ENCODE peak calls at places on chromosomes 12 and 14, in nine cellular contexts. C, K, V, I, Q, L, P, S and H are unnamed samples.

GRCh38 chr14:64944861-64945260 is 2.3 kb upstream of the GPX2 start:
- DNase-seq in C (no peak), K (no peak), V (no peak), I (no peak), Q (no peak), L (no peak), P (no peak), S (no peak), H (no peak)

GRCh38 chr14:63543000-63543825 is at the start of gene PPP2R5E:
- DNase-seq in C (peak; percentile 99), K (peak; percentile 99), V (peak; percentile 98), I (peak; percentile 98), Q (peak; percentile 99), L (peak; percentile 94), P (peak; percentile 98), S (peak; percentile 93), H (peak; percentile 98)

GRCh38 chr12:105523164-105524057 is 192.9 kb downstream of the C12orf75 start:
- DNase-seq in C (peak; percentile 63), K (peak; percentile 93), V (no peak), I (no peak), Q (no peak), L (peak; percentile 77), P (peak; percentile 73), S (no peak), H (no peak)

GRCh38 chr14:87975636-87976035 is 17.3 kb downstream of the GALC start:
- DNase-seq in C (no peak), K (no peak), V (no peak), I (no peak), Q (no peak), L (no peak), P (no peak), S (no peak), H (no peak)

GRCh38 chr14:69473271-69473670 is 11.3 kb upstream of the PLEKHD1 start:
- DNase-seq in C (no peak), K (no peak), V (no peak), I (no peak), Q (no peak), L (no peak), P (no peak), S (no peak), H (no peak)

GRCh38 chr12:18084080-18084479 is 5.9 kb downstream of the RERGL start:
- DNase-seq in C (no peak), K (no peak), V (no peak), I (no peak), Q (no peak), L (no peak), P (no peak), S (no peak), H (no peak)

GRCh38 chr14:105069887-105070759 is 4.9 kb upstream of the GPR132 start:
- DNase-seq in C (no peak), K (peak; percentile 53), V (no peak), I (no peak), Q (peak; percentile 96), L (no peak), P (no peak), S (peak; percentile 93), H (peak; percentile 84)

GRCh38 chr12:3185260-3185870 is 108.2 kb downstream of the TSPAN9 start:
- DNase-seq in C (no peak), K (no peak), V (no peak), I (no peak), Q (no peak), L (no peak), P (no peak), S (no peak), H (no peak)

GRCh38 chr12:5166976-5167375 is 123.3 kb downstream of the KCNA5 start:
- DNase-seq in C (no peak), K (peak; percentile 94), V (no peak), I (no peak), Q (no peak), L (peak; percentile 93), P (no peak), S (no peak), H (no peak)

GRCh38 chr12:27332407-27333310 is at the start of gene BMAL2:
- DNase-seq in C (peak; percentile 85), K (peak; percentile 57), V (no peak), I (peak; percentile 54), Q (peak; percentile 79), L (no peak), P (peak; percentile 16), S (peak; percentile 22), H (no peak)

GRCh38 chr14:31228533-31228932 is 20.9 kb upstream of the HECTD1 start:
- DNase-seq in C (no peak), K (peak; percentile 60), V (no peak), I (no peak), Q (no peak), L (no peak), P (no peak), S (peak; percentile 74), H (no peak)

DNA sequence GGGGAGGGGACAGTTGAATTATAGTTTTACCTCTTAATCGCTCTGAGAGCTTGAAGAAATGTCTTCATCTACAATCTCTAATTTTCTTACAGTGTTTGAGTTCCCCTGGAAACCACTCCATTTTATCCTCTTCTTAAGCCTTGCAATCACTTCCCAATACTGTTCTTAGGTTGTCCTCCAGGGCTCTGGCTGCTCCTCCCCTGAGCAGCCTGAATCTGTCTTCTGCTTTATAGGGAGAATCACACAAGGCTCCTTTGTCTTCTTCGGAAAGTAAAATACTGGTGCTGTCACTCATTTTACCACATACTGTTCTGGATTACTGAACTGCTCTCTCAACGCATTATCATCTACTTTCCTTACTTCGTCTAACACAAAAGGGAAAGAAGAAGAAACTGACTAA is 133.8 kb downstream of the MDGA2 start:
- DNase-seq in C (peak; percentile 45), K (peak; percentile 2), V (no peak), I (no peak), Q (no peak), L (no peak), P (no peak), S (no peak), H (no peak)
- TF ChIP-seq CTCF in C (peak; percentile 9), K (no peak), V (no peak), I (no peak), Q (no peak), L (no peak), P (no peak), S (no peak), H (no peak)

GRCh38 chr14:99215277-99215676 is 56.7 kb downstream of the BCL11B start:
- DNase-seq in C (no peak), K (peak; percentile 21), V (no peak), I (no peak), Q (no peak), L (peak; percentile 10), P (no peak), S (no peak), H (no peak)
- H3K4me3 ChIP-seq in C (no peak overlapping the region), K (no peak overlapping the region), V (no peak overlapping the region), I (no peak overlapping the region), Q (no peak overlapping the region), L (no peak overlapping the region), P (no peak overlapping the region), S (no peak overlapping the region), H (no peak overlapping the region)

DNA sequence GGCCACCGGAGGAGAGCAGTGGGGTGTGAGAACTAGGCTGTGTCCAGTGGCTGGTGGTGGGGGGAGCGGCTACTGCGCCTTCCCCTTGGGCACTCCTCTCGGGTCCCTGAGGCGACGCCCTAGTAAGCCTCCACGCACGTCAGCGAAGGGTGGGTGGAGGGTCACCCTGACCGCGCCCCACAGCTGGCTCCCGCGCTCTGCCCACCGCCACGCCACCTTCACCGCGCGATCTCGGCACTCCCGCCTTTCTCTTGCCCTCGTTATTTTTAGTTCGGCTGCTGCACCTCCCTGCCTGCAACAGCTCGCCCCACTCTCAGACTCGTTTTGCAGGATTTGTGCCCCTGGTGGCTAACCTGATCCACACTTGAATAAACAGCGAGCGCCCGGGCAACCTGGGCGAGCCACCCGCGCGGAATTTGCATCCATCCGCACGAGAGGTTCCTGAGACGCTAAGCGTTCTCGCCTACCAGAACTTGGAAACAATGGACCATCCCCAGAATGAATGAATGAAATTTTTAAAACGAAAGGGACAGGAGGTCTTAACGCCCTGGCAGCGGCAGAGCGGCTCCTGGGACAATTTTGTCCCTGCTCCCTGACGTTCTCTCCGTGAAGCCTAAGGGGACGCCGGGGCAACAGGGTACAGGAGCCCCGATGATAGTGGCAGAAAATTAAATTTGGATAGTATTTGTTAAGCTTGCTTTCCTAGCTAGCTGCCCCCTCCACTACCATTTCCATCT is 7.0 kb upstream of the BMP4 start:
- DNase-seq in C (peak; percentile 70), K (peak; percentile 50), V (no peak), I (peak; percentile 70), Q (no peak), L (no peak), P (no peak), S (no peak), H (no peak)
- TF ChIP-seq CTCF in C (peak; percentile 55), K (peak; percentile 47), V (peak; percentile 43), I (peak; percentile 39), Q (no peak), L (peak; percentile 55), P (peak; percentile 25), S (no peak), H (peak; percentile 7)

GRCh38 chr12:123129651-123130050 is 21.2 kb downstream of the PITPNM2 start:
- DNase-seq in C (no peak), K (no peak), V (no peak), I (no peak), Q (no peak), L (no peak), P (no peak), S (no peak), H (no peak)

GRCh38 chr12:123131291-123131831 is 19.5 kb downstream of the PITPNM2 start:
- DNase-seq in C (no peak), K (no peak), V (no peak), I (no peak), Q (no peak), L (no peak), P (no peak), S (no peak), H (no peak)

GRCh38 chr12:123121670-123122069 is 29.2 kb downstream of the PITPNM2 start:
- DNase-seq in C (no peak), K (no peak), V (no peak), I (no peak), Q (no peak), L (no peak), P (no peak), S (no peak), H (no peak)

GRCh38 chr12:123122649-123123048 is 28.2 kb downstream of the PITPNM2 start:
- DNase-seq in C (no peak), K (no peak), V (no peak), I (no peak), Q (no peak), L (no peak), P (no peak), S (no peak), H (no peak)

GRCh38 chr12:123126294-123127144 is 24.4 kb downstream of the PITPNM2 start:
- DNase-seq in C (no peak), K (peak; percentile 97), V (peak; percentile 69), I (peak; percentile 33), Q (no peak), L (peak; percentile 97), P (peak; percentile 47), S (no peak), H (no peak)
- H3K4me3 ChIP-seq in C (no peak overlapping the region), K (no peak overlapping the region), V (peak overlapping the region; percentile 26), I (no peak overlapping the region), Q (no peak overlapping the region), L (no peak overlapping the region), P (no peak overlapping the region), S (no peak overlapping the region), H (no peak overlapping the region)